ENCODE peak calls at places on chromosomes 5 and 9, in eight cellular contexts. One of them, this sample, is unnamed.
A peak's percentile ranks its signal among the peaks of the same experiment; 100 is the strongest.

GRCh38 chr9:84385357-84386040 is 44.9 kb upstream of the SLC28A3 start:
- DNase-seq in IMR-90: no peak
- DNase-seq in natural killer cell: no peak
- DNase-seq in A549: no peak
- DNase-seq in left ventricle myocardium inferior: no peak
- DNase-seq in A673: no peak
- DNase-seq in neural crest cell: no peak
- DNase-seq in brain microvascular endothelial cell: no peak
- DNase-seq in this sample: no peak

GRCh38 chr9:131423171-131423581 is 29.3 kb downstream of the PRRC2B start:
- DNase-seq in IMR-90: peak; percentile 91
- DNase-seq in natural killer cell: no peak
- DNase-seq in A549: peak; percentile 58
- DNase-seq in left ventricle myocardium inferior: peak; percentile 64
- DNase-seq in A673: no peak
- DNase-seq in neural crest cell: no peak
- DNase-seq in brain microvascular endothelial cell: peak; percentile 89
- DNase-seq in this sample: peak; percentile 51

GRCh38 chr5:116237917-116238502 is 153.2 kb downstream of the COMMD10 start:
- DNase-seq in IMR-90: no peak
- DNase-seq in natural killer cell: no peak
- DNase-seq in A549: no peak
- DNase-seq in left ventricle myocardium inferior: no peak
- DNase-seq in A673: peak; percentile 27
- DNase-seq in neural crest cell: no peak
- DNase-seq in brain microvascular endothelial cell: no peak
- DNase-seq in this sample: no peak

GRCh38 chr9:91921371-91921770 is 28.7 kb downstream of the ROR2 start:
- DNase-seq in IMR-90: no peak
- DNase-seq in natural killer cell: no peak
- DNase-seq in A549: no peak
- DNase-seq in left ventricle myocardium inferior: no peak
- DNase-seq in A673: no peak
- DNase-seq in neural crest cell: no peak
- DNase-seq in brain microvascular endothelial cell: no peak
- DNase-seq in this sample: no peak

GRCh38 chr9:117060963-117061362 is 353.9 kb downstream of the ASTN2 start:
- DNase-seq in IMR-90: no peak
- DNase-seq in natural killer cell: no peak
- DNase-seq in A549: no peak
- DNase-seq in left ventricle myocardium inferior: no peak
- DNase-seq in A673: no peak
- DNase-seq in neural crest cell: no peak
- DNase-seq in brain microvascular endothelial cell: no peak
- DNase-seq in this sample: no peak

GRCh38 chr5:88956416-88956815 is 73.4 kb upstream of the MEF2C start:
- DNase-seq in IMR-90: no peak
- DNase-seq in natural killer cell: no peak
- DNase-seq in A549: no peak
- DNase-seq in left ventricle myocardium inferior: no peak
- DNase-seq in A673: no peak
- DNase-seq in neural crest cell: no peak
- DNase-seq in brain microvascular endothelial cell: no peak
- DNase-seq in this sample: no peak

GRCh38 chr9:35616681-35617459 is 1.3 kb downstream of the CD72 start:
- DNase-seq in IMR-90: peak; percentile 69
- DNase-seq in natural killer cell: peak; percentile 85
- DNase-seq in A549: no peak
- DNase-seq in left ventricle myocardium inferior: peak; percentile 71
- DNase-seq in A673: no peak
- DNase-seq in neural crest cell: peak; percentile 43
- DNase-seq in brain microvascular endothelial cell: peak; percentile 43
- DNase-seq in this sample: peak; percentile 74

GRCh38 chr9:128771094-128771721 is 519 bp downstream of the ZER1 start:
- DNase-seq in IMR-90: peak; percentile 12
- DNase-seq in natural killer cell: no peak
- DNase-seq in A549: no peak
- DNase-seq in left ventricle myocardium inferior: no peak
- DNase-seq in A673: no peak
- DNase-seq in neural crest cell: peak; percentile 14
- DNase-seq in brain microvascular endothelial cell: no peak
- DNase-seq in this sample: no peak

GRCh38 chr9:112554516-112554915 is 67.9 kb downstream of the KIAA1958 start:
- DNase-seq in IMR-90: peak; percentile 78
- DNase-seq in natural killer cell: no peak
- DNase-seq in A549: no peak
- DNase-seq in left ventricle myocardium inferior: no peak
- DNase-seq in A673: no peak
- DNase-seq in neural crest cell: no peak
- DNase-seq in brain microvascular endothelial cell: peak; percentile 57
- DNase-seq in this sample: no peak

GRCh38 chr5:127192836-127193341 is 97.7 kb upstream of the MEGF10 start:
- DNase-seq in IMR-90: no peak
- DNase-seq in natural killer cell: no peak
- DNase-seq in A549: no peak
- DNase-seq in left ventricle myocardium inferior: no peak
- DNase-seq in A673: no peak
- DNase-seq in neural crest cell: no peak
- DNase-seq in brain microvascular endothelial cell: no peak
- DNase-seq in this sample: no peak

GRCh38 chr9:81849631-81850259 is 78.5 kb upstream of the SPATA31D4 start:
- DNase-seq in IMR-90: no peak
- DNase-seq in natural killer cell: no peak
- DNase-seq in A549: no peak
- DNase-seq in left ventricle myocardium inferior: no peak
- DNase-seq in A673: no peak
- DNase-seq in neural crest cell: no peak
- DNase-seq in brain microvascular endothelial cell: no peak
- DNase-seq in this sample: no peak
- TF ChIP-seq CTCF in IMR-90: no peak
- TF ChIP-seq CTCF in natural killer cell: no peak
- TF ChIP-seq CTCF in A549: no peak
- TF ChIP-seq CTCF in left ventricle myocardium inferior: no peak
- TF ChIP-seq CTCF in A673: no peak
- TF ChIP-seq CTCF in neural crest cell: no peak
- TF ChIP-seq CTCF in brain microvascular endothelial cell: no peak
- TF ChIP-seq CTCF in this sample: no peak

GRCh38 chr9:13919386-13919785 is 394.6 kb downstream of the NFIB start:
- DNase-seq in IMR-90: no peak
- DNase-seq in natural killer cell: no peak
- DNase-seq in A549: no peak
- DNase-seq in left ventricle myocardium inferior: no peak
- DNase-seq in A673: no peak
- DNase-seq in neural crest cell: no peak
- DNase-seq in brain microvascular endothelial cell: no peak
- DNase-seq in this sample: no peak

GRCh38 chr9:13928988-13929387 is 385.0 kb downstream of the NFIB start:
- DNase-seq in IMR-90: no peak
- DNase-seq in natural killer cell: no peak
- DNase-seq in A549: no peak
- DNase-seq in left ventricle myocardium inferior: no peak
- DNase-seq in A673: no peak
- DNase-seq in neural crest cell: no peak
- DNase-seq in brain microvascular endothelial cell: no peak
- DNase-seq in this sample: no peak

GRCh38 chr9:13917534-13917933 is 396.4 kb downstream of the NFIB start:
- DNase-seq in IMR-90: no peak
- DNase-seq in natural killer cell: no peak
- DNase-seq in A549: no peak
- DNase-seq in left ventricle myocardium inferior: no peak
- DNase-seq in A673: no peak
- DNase-seq in neural crest cell: no peak
- DNase-seq in brain microvascular endothelial cell: no peak
- DNase-seq in this sample: no peak

GRCh38 chr9:13923381-13923780 is 390.6 kb downstream of the NFIB start:
- DNase-seq in IMR-90: no peak
- DNase-seq in natural killer cell: no peak
- DNase-seq in A549: no peak
- DNase-seq in left ventricle myocardium inferior: no peak
- DNase-seq in A673: no peak
- DNase-seq in neural crest cell: no peak
- DNase-seq in brain microvascular endothelial cell: no peak
- DNase-seq in this sample: no peak
- TF ChIP-seq CTCF in IMR-90: no peak
- TF ChIP-seq CTCF in natural killer cell: no peak
- TF ChIP-seq CTCF in A549: no peak
- TF ChIP-seq CTCF in left ventricle myocardium inferior: no peak
- TF ChIP-seq CTCF in A673: no peak
- TF ChIP-seq CTCF in neural crest cell: no peak
- TF ChIP-seq CTCF in brain microvascular endothelial cell: no peak
- TF ChIP-seq CTCF in this sample: no peak

GRCh38 chr9:31799953-31800609 is 584.4 kb upstream of the ACO1 start:
- DNase-seq in IMR-90: no peak
- DNase-seq in natural killer cell: no peak
- DNase-seq in A549: no peak
- DNase-seq in left ventricle myocardium inferior: no peak
- DNase-seq in A673: peak; percentile 76
- DNase-seq in neural crest cell: no peak
- DNase-seq in brain microvascular endothelial cell: peak; percentile 11
- DNase-seq in this sample: no peak
- TF ChIP-seq CTCF in IMR-90: peak; percentile 43
- TF ChIP-seq CTCF in natural killer cell: no peak
- TF ChIP-seq CTCF in A549: peak; percentile 24
- TF ChIP-seq CTCF in left ventricle myocardium inferior: peak; percentile 51
- TF ChIP-seq CTCF in A673: peak; percentile 74
- TF ChIP-seq CTCF in neural crest cell: peak; percentile 81
- TF ChIP-seq CTCF in brain microvascular endothelial cell: peak; percentile 56
- TF ChIP-seq CTCF in this sample: peak; percentile 41

GRCh38 chr5:103589416-103590175 is 27.0 kb upstream of the NUDT12 start:
- DNase-seq in IMR-90: peak; percentile 40
- DNase-seq in natural killer cell: no peak
- DNase-seq in A549: no peak
- DNase-seq in left ventricle myocardium inferior: no peak
- DNase-seq in A673: no peak
- DNase-seq in neural crest cell: no peak
- DNase-seq in brain microvascular endothelial cell: peak; percentile 33
- DNase-seq in this sample: no peak

GRCh38 chr5:103582364-103582763 is 19.8 kb upstream of the NUDT12 start:
- DNase-seq in IMR-90: peak; percentile 50
- DNase-seq in natural killer cell: no peak
- DNase-seq in A549: no peak
- DNase-seq in left ventricle myocardium inferior: no peak
- DNase-seq in A673: peak; percentile 71
- DNase-seq in neural crest cell: peak; percentile 43
- DNase-seq in brain microvascular endothelial cell: peak; percentile 54
- DNase-seq in this sample: no peak

GRCh38 chr5:103587185-103587748 is 24.7 kb upstream of the NUDT12 start:
- DNase-seq in IMR-90: peak; percentile 17
- DNase-seq in natural killer cell: no peak
- DNase-seq in A549: no peak
- DNase-seq in left ventricle myocardium inferior: no peak
- DNase-seq in A673: peak; percentile 65
- DNase-seq in neural crest cell: no peak
- DNase-seq in brain microvascular endothelial cell: no peak
- DNase-seq in this sample: no peak
- TF ChIP-seq CTCF in IMR-90: peak; percentile 49
- TF ChIP-seq CTCF in natural killer cell: no peak
- TF ChIP-seq CTCF in A549: peak; percentile 56
- TF ChIP-seq CTCF in left ventricle myocardium inferior: peak; percentile 43
- TF ChIP-seq CTCF in A673: peak; percentile 67
- TF ChIP-seq CTCF in neural crest cell: peak; percentile 78
- TF ChIP-seq CTCF in brain microvascular endothelial cell: peak; percentile 41
- TF ChIP-seq CTCF in this sample: peak; percentile 21

GRCh38 chr5:132653716-132654115 is 4.3 kb upstream of the IL13 start:
- DNase-seq in IMR-90: no peak
- DNase-seq in natural killer cell: no peak
- DNase-seq in A549: no peak
- DNase-seq in left ventricle myocardium inferior: no peak
- DNase-seq in A673: no peak
- DNase-seq in neural crest cell: no peak
- DNase-seq in brain microvascular endothelial cell: no peak
- DNase-seq in this sample: no peak
- TF ChIP-seq CTCF in IMR-90: no peak
- TF ChIP-seq CTCF in natural killer cell: no peak
- TF ChIP-seq CTCF in A549: no peak
- TF ChIP-seq CTCF in left ventricle myocardium inferior: no peak
- TF ChIP-seq CTCF in A673: no peak
- TF ChIP-seq CTCF in neural crest cell: no peak
- TF ChIP-seq CTCF in brain microvascular endothelial cell: no peak
- TF ChIP-seq CTCF in this sample: no peak

GRCh38 chr5:74433255-74434123 is 207.0 kb downstream of the ENC1 start:
- DNase-seq in IMR-90: peak; percentile 22
- DNase-seq in natural killer cell: no peak
- DNase-seq in A549: no peak
- DNase-seq in left ventricle myocardium inferior: no peak
- DNase-seq in A673: peak; percentile 91
- DNase-seq in neural crest cell: no peak
- DNase-seq in brain microvascular endothelial cell: peak; percentile 18
- DNase-seq in this sample: no peak
- TF ChIP-seq CTCF in IMR-90: no peak
- TF ChIP-seq CTCF in natural killer cell: no peak
- TF ChIP-seq CTCF in A549: no peak
- TF ChIP-seq CTCF in left ventricle myocardium inferior: no peak
- TF ChIP-seq CTCF in A673: no peak
- TF ChIP-seq CTCF in neural crest cell: no peak
- TF ChIP-seq CTCF in brain microvascular endothelial cell: no peak
- TF ChIP-seq CTCF in this sample: no peak

This sample was measured in psoas muscle.